ENCODE peak calls at places on chromosomes 6 and 20, in five cellular contexts. One of them, this sample, is unnamed. For H3K4me1, the result is how much of the 10 kb centered on the place peaks cover.

GRCh38 chr6:157188213-157188612 is 135.1 kb downstream of the TMEM242 start:
- DNase-seq in stomach: no peak
- DNase-seq in lower lobe of right lung: no peak
- DNase-seq in CD8-positive, alpha-beta T cell: no peak
- DNase-seq in fibroblast of lung: peak
- DNase-seq in this sample: no peak

GRCh38 chr6:166058064-166058739 is 109.4 kb downstream of the TBXT start:
- DNase-seq in fibroblast of lung: peak
- DNase-seq in stomach: no peak
- DNase-seq in CD8-positive, alpha-beta T cell: no peak
- DNase-seq in lower lobe of right lung: no peak
- DNase-seq in this sample: no peak

GRCh38 chr6:146785001-146785585 is 186.3 kb downstream of the ADGB start:
- DNase-seq in CD8-positive, alpha-beta T cell: no peak
- DNase-seq in stomach: no peak
- DNase-seq in fibroblast of lung: peak
- DNase-seq in lower lobe of right lung: no peak
- DNase-seq in this sample: no peak

GRCh38 chr6:44166591-44167184 is 8.1 kb downstream of the CAPN11 start:
- DNase-seq in lower lobe of right lung: no peak
- DNase-seq in fibroblast of lung: no peak
- DNase-seq in stomach: no peak
- DNase-seq in CD8-positive, alpha-beta T cell: no peak
- DNase-seq in this sample: no peak

GRCh38 chr20:44039741-44040140 is 125.1 kb downstream of the TOX2 start:
- DNase-seq in stomach: peak
- DNase-seq in fibroblast of lung: no peak
- DNase-seq in lower lobe of right lung: no peak
- DNase-seq in CD8-positive, alpha-beta T cell: no peak
- DNase-seq in this sample: no peak

GRCh38 chr6:156308604-156309003 is 468.6 kb upstream of the ARID1B start:
- DNase-seq in CD8-positive, alpha-beta T cell: no peak
- DNase-seq in fibroblast of lung: no peak
- DNase-seq in lower lobe of right lung: no peak
- DNase-seq in stomach: no peak
- DNase-seq in this sample: no peak

GRCh38 chr6:157559201-157559756 is 178.3 kb downstream of the ZDHHC14 start:
- DNase-seq in CD8-positive, alpha-beta T cell: no peak
- DNase-seq in fibroblast of lung: no peak
- DNase-seq in stomach: no peak
- DNase-seq in lower lobe of right lung: no peak
- DNase-seq in this sample: no peak

GRCh38 chr6:51655517-51655916 is 431.9 kb downstream of the PKHD1 start:
- DNase-seq in lower lobe of right lung: no peak
- DNase-seq in fibroblast of lung: peak
- DNase-seq in stomach: no peak
- DNase-seq in CD8-positive, alpha-beta T cell: no peak
- DNase-seq in this sample: peak

GRCh38 chr6:140340795-140341194 is 966.3 kb upstream of the CITED2 start:
- DNase-seq in lower lobe of right lung: no peak
- DNase-seq in fibroblast of lung: no peak
- DNase-seq in CD8-positive, alpha-beta T cell: no peak
- DNase-seq in stomach: no peak
- DNase-seq in this sample: no peak

GRCh38 chr6:150263765-150264415 is 104.9 kb upstream of the IYD start:
- DNase-seq in fibroblast of lung: no peak
- DNase-seq in CD8-positive, alpha-beta T cell: peak
- DNase-seq in lower lobe of right lung: peak
- DNase-seq in stomach: no peak
- DNase-seq in this sample: no peak

GRCh38 chr6:116969211-116969863 is 92.3 kb downstream of the RFX6 start:
- DNase-seq in CD8-positive, alpha-beta T cell: no peak
- DNase-seq in stomach: peak
- DNase-seq in fibroblast of lung: peak
- DNase-seq in lower lobe of right lung: no peak
- DNase-seq in this sample: peak

GRCh38 chr20:47020231-47020630 is 125.6 kb downstream of the EYA2 start:
- DNase-seq in lower lobe of right lung: no peak
- DNase-seq in stomach: no peak
- DNase-seq in fibroblast of lung: peak
- DNase-seq in CD8-positive, alpha-beta T cell: no peak
- DNase-seq in this sample: no peak

GRCh38 chr20:62921119-62921687 is 5.1 kb downstream of the DIDO1 start:
- DNase-seq in lower lobe of right lung: peak
- DNase-seq in stomach: peak
- DNase-seq in CD8-positive, alpha-beta T cell: peak
- DNase-seq in fibroblast of lung: peak
- DNase-seq in this sample: no peak

GRCh38 chr20:14711681-14712080 is 374.3 kb upstream of the FLRT3 start:
- DNase-seq in CD8-positive, alpha-beta T cell: no peak
- DNase-seq in lower lobe of right lung: no peak
- DNase-seq in fibroblast of lung: peak
- DNase-seq in stomach: no peak
- DNase-seq in this sample: no peak

GRCh38 chr20:641516-641913 is 11.5 kb downstream of the SRXN1 start:
- DNase-seq in CD8-positive, alpha-beta T cell: no peak
- DNase-seq in stomach: no peak
- DNase-seq in fibroblast of lung: no peak
- DNase-seq in lower lobe of right lung: no peak
- DNase-seq in this sample: no peak

GRCh38 chr6:4355241-4355640 is 219.9 kb upstream of the ECI2 start:
- DNase-seq in stomach: peak
- DNase-seq in lower lobe of right lung: no peak
- DNase-seq in fibroblast of lung: peak
- DNase-seq in CD8-positive, alpha-beta T cell: no peak
- DNase-seq in this sample: peak

GRCh38 chr6:101393291-101394251 is at the start of gene GRIK2:
- DNase-seq in stomach: no peak
- DNase-seq in fibroblast of lung: peak
- DNase-seq in CD8-positive, alpha-beta T cell: no peak
- DNase-seq in lower lobe of right lung: no peak
- DNase-seq in this sample: no peak

GRCh38 chr6:74932214-74932923 is 273.5 kb downstream of the COL12A1 start:
- DNase-seq in lower lobe of right lung: no peak
- DNase-seq in CD8-positive, alpha-beta T cell: no peak
- DNase-seq in fibroblast of lung: no peak
- DNase-seq in stomach: no peak
- DNase-seq in this sample: no peak

GRCh38 chr6:144106206-144106605 is 10.8 kb upstream of the SF3B5 start:
- DNase-seq in stomach: no peak
- DNase-seq in fibroblast of lung: peak
- DNase-seq in CD8-positive, alpha-beta T cell: no peak
- DNase-seq in lower lobe of right lung: no peak
- DNase-seq in this sample: no peak

GRCh38 chr20:9339708-9340107 is 174.7 kb upstream of the LAMP5 start:
- DNase-seq in stomach: no peak
- DNase-seq in fibroblast of lung: no peak
- DNase-seq in CD8-positive, alpha-beta T cell: no peak
- DNase-seq in lower lobe of right lung: no peak
- DNase-seq in this sample: no peak

GRCh38 chr6:36099872-36100483 is 30.3 kb upstream of the MAPK13 start:
- DNase-seq in CD8-positive, alpha-beta T cell: peak
- DNase-seq in lower lobe of right lung: no peak
- DNase-seq in fibroblast of lung: peak
- DNase-seq in stomach: no peak
- DNase-seq in this sample: no peak

GRCh38 chr6:150025201-150025917 is at the start of gene RAET1L:
- DNase-seq in fibroblast of lung: peak
- DNase-seq in CD8-positive, alpha-beta T cell: no peak
- DNase-seq in stomach: peak
- DNase-seq in lower lobe of right lung: no peak
- DNase-seq in this sample: peak

GRCh38 chr20:56353356-56353755 is 5.4 kb upstream of the FAM210B start:
- DNase-seq in lower lobe of right lung: no peak
- DNase-seq in fibroblast of lung: no peak
- DNase-seq in stomach: no peak
- DNase-seq in CD8-positive, alpha-beta T cell: no peak
- DNase-seq in this sample: no peak

GRCh38 chr6:100657678-100658330 is 193.1 kb upstream of the SIM1 start:
- DNase-seq in stomach: no peak
- DNase-seq in fibroblast of lung: peak
- DNase-seq in lower lobe of right lung: no peak
- DNase-seq in CD8-positive, alpha-beta T cell: no peak
- DNase-seq in this sample: no peak

GRCh38 chr6:21188505-21189223 is 404.9 kb upstream of the SOX4 start:
- DNase-seq in lower lobe of right lung: no peak
- DNase-seq in CD8-positive, alpha-beta T cell: no peak
- DNase-seq in fibroblast of lung: no peak
- DNase-seq in stomach: no peak
- DNase-seq in this sample: peak

GRCh38 chr6:57173056-57173885 is 1.1 kb downstream of the BAG2 start:
- DNase-seq in stomach: no peak
- DNase-seq in fibroblast of lung: peak
- DNase-seq in lower lobe of right lung: no peak
- DNase-seq in CD8-positive, alpha-beta T cell: peak
- DNase-seq in this sample: peak

GRCh38 chr6:131372535-131372934 is 200.5 kb upstream of the ARG1 start:
- DNase-seq in CD8-positive, alpha-beta T cell: no peak
- DNase-seq in lower lobe of right lung: no peak
- DNase-seq in fibroblast of lung: peak
- DNase-seq in stomach: no peak
- DNase-seq in this sample: no peak

GRCh38 chr20:21270806-21271205 is 32.3 kb upstream of the XRN2 start:
- DNase-seq in CD8-positive, alpha-beta T cell: no peak
- DNase-seq in stomach: no peak
- DNase-seq in lower lobe of right lung: no peak
- DNase-seq in fibroblast of lung: no peak
- DNase-seq in this sample: no peak

GRCh38 chr20:44624743-44625271 is 26.7 kb downstream of the ADA start:
- DNase-seq in CD8-positive, alpha-beta T cell: no peak
- DNase-seq in lower lobe of right lung: no peak
- DNase-seq in fibroblast of lung: no peak
- DNase-seq in stomach: no peak
- DNase-seq in this sample: no peak

GRCh38 chr6:28282923-28283322 is 1.6 kb downstream of the PGBD1 start:
- DNase-seq in stomach: no peak
- DNase-seq in lower lobe of right lung: no peak
- DNase-seq in CD8-positive, alpha-beta T cell: no peak
- DNase-seq in fibroblast of lung: no peak
- DNase-seq in this sample: no peak
- TF ChIP-seq CTCF in stomach: no peak
- TF ChIP-seq CTCF in lower lobe of right lung: no peak
- TF ChIP-seq CTCF in CD8-positive, alpha-beta T cell: no peak
- TF ChIP-seq CTCF in fibroblast of lung: no peak
- TF ChIP-seq CTCF in this sample: no peak

DNA sequence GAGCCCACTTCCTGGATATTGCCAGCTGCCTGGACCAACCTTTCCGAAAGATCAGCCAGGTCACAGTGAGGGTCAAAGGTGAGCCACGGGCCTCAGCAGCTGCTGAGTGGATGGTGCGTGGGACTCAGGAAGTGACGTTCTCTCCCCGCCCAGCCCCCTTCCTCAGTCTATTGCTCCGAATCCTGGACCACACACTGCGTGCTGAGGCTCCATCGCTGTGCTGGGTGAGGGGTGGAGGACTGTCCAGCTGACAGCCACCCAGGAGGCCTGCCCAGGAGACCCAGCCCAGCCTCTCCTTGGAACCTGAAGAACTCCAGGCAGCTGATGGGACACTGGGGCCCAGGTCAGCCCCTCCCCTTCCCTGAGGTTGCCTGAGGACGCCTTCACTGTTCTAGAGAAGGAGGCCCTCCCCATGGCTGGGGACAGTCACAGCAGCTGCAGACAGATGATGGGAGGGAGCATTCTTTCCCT is 94.4 kb upstream of the CD93 start:
- DNase-seq in fibroblast of lung: no peak
- DNase-seq in lower lobe of right lung: no peak
- DNase-seq in CD8-positive, alpha-beta T cell: no peak
- DNase-seq in stomach: no peak
- DNase-seq in this sample: no peak
- H3K27ac ChIP-seq in fibroblast of lung: no peak
- H3K27ac ChIP-seq in lower lobe of right lung: peak
- H3K27ac ChIP-seq in CD8-positive, alpha-beta T cell: no peak
- H3K27ac ChIP-seq in stomach: peak
- H3K27ac ChIP-seq in this sample: no peak

GRCh38 chr6:40484066-40484465 is 103.1 kb downstream of the LRFN2 start:
- DNase-seq in fibroblast of lung: no peak
- DNase-seq in stomach: no peak
- DNase-seq in lower lobe of right lung: no peak
- DNase-seq in CD8-positive, alpha-beta T cell: no peak
- DNase-seq in this sample: no peak

GRCh38 chr6:40480678-40481077 is 106.5 kb downstream of the LRFN2 start:
- DNase-seq in fibroblast of lung: no peak
- DNase-seq in CD8-positive, alpha-beta T cell: no peak
- DNase-seq in stomach: no peak
- DNase-seq in lower lobe of right lung: no peak
- DNase-seq in this sample: no peak

GRCh38 chr6:40485300-40485699 is 101.9 kb downstream of the LRFN2 start:
- DNase-seq in CD8-positive, alpha-beta T cell: no peak
- DNase-seq in fibroblast of lung: no peak
- DNase-seq in lower lobe of right lung: no peak
- DNase-seq in stomach: no peak
- DNase-seq in this sample: no peak

GRCh38 chr6:40485795-40486194 is 101.4 kb downstream of the LRFN2 start:
- DNase-seq in fibroblast of lung: no peak
- DNase-seq in lower lobe of right lung: no peak
- DNase-seq in CD8-positive, alpha-beta T cell: no peak
- DNase-seq in stomach: no peak
- DNase-seq in this sample: no peak

DNA sequence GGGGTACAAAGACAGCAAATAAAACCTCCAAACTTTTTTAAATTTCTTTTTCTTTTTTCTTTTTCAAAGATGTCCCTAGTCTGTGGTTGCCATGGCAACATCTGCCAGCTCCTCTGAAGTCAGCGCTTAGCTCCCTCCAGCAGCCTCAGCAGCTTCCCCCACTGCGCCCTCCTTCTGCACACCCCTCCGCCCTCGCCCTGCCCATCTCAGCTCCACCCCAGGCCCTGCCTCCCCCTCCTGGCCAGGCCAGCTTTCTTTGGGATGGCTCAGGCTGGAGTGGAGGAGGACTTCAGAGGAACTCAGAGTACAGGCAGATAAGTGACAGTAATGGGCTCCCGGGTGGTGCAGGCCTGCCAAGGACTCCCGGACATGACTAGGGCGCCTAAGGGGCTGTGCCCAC is 104.6 kb downstream of the LRFN2 start:
- DNase-seq in stomach: no peak
- DNase-seq in lower lobe of right lung: no peak
- DNase-seq in CD8-positive, alpha-beta T cell: no peak
- DNase-seq in fibroblast of lung: no peak
- DNase-seq in this sample: no peak
- H3K4me1 ChIP-seq in stomach: under half
- H3K4me1 ChIP-seq in lower lobe of right lung: under half
- H3K4me1 ChIP-seq in CD8-positive, alpha-beta T cell: under half
- H3K4me1 ChIP-seq in fibroblast of lung: under half
- H3K4me1 ChIP-seq in this sample: under half

DNA sequence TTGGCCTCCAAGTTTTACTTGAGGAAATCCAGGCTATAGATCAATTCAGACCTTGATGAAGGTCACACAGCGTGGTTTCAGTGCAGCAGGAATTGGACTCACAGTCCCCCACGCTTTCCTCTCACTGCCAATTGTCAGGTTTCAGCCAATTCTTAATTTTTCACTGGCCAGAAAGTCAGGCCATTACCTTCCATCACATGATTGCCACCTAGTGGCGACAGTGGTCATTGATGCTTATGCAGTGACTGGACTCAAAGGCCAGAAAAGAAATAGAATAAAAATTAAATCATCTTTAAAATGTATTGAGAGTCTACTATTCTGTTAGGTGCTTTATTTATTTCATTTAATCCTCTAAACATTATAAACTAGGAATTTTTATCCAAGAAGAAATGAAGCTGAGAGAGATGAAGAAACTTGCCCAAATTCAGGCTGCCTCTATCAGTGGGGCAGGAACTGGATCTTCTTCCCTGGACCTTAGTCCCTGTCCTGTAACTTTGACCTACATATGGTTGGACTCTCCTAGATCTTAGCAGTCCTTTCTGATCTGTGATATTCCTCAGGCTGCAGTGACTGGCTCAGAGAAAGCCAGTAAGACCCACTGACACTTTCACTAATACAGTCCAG is 133.4 kb downstream of the ELOVL4 start:
- DNase-seq in lower lobe of right lung: peak
- DNase-seq in fibroblast of lung: peak
- DNase-seq in stomach: peak
- DNase-seq in CD8-positive, alpha-beta T cell: peak
- DNase-seq in this sample: no peak
- TF ChIP-seq CTCF in lower lobe of right lung: peak
- TF ChIP-seq CTCF in fibroblast of lung: peak
- TF ChIP-seq CTCF in stomach: peak
- TF ChIP-seq CTCF in CD8-positive, alpha-beta T cell: peak
- TF ChIP-seq CTCF in this sample: peak